ENCODE peak calls at places on chromosomes 6 and 20, in eight cellular contexts. One of them, this sample, is unnamed.

GRCh38 chr6:44388876-44389275 is 1.4 kb downstream of the CDC5L start:
- DNase-seq in AG10803: no peak
- DNase-seq in globus pallidus: no peak
- DNase-seq in left cardiac atrium: no peak
- DNase-seq in NCI-H1105 treated with DMSO at 0.1 percent for 48 hours: no peak
- DNase-seq in stimulated activated CD4-positive, alpha-beta T cell treated with anti-CD3 and anti-CD28 coated beads, Interleukin-12 subunit alpha, Interleukin-12 subunit beta, amount 100 ng/mL, for 48 hours: no peak
- DNase-seq in nucleus accumbens: no peak
- DNase-seq in activated CD4-positive, CD25-positive, alpha-beta regulatory T cell treated with anti-CD3 and anti-CD28 coated beads, Interleukin-2, amount 50 U/mL, for 72 hours: no peak
- DNase-seq in this sample: no peak

GRCh38 chr6:38603492-38603891 is 36.2 kb downstream of the BTBD9 start:
- DNase-seq in AG10803: no peak
- DNase-seq in stimulated activated CD4-positive, alpha-beta T cell treated with anti-CD3 and anti-CD28 coated beads, Interleukin-12 subunit alpha, Interleukin-12 subunit beta, amount 100 ng/mL, for 48 hours: no peak
- DNase-seq in globus pallidus: no peak
- DNase-seq in nucleus accumbens: no peak
- DNase-seq in activated CD4-positive, CD25-positive, alpha-beta regulatory T cell treated with anti-CD3 and anti-CD28 coated beads, Interleukin-2, amount 50 U/mL, for 72 hours: no peak
- DNase-seq in NCI-H1105 treated with DMSO at 0.1 percent for 48 hours: no peak
- DNase-seq in left cardiac atrium: no peak
- DNase-seq in this sample: no peak

GRCh38 chr6:25652007-25652515 is at the start of gene SCGN:
- DNase-seq in globus pallidus: peak; percentile 2
- DNase-seq in NCI-H1105 treated with DMSO at 0.1 percent for 48 hours: peak; percentile 57
- DNase-seq in activated CD4-positive, CD25-positive, alpha-beta regulatory T cell treated with anti-CD3 and anti-CD28 coated beads, Interleukin-2, amount 50 U/mL, for 72 hours: peak; percentile 33
- DNase-seq in stimulated activated CD4-positive, alpha-beta T cell treated with anti-CD3 and anti-CD28 coated beads, Interleukin-12 subunit alpha, Interleukin-12 subunit beta, amount 100 ng/mL, for 48 hours: peak; percentile 8
- DNase-seq in left cardiac atrium: peak; percentile 80
- DNase-seq in nucleus accumbens: no peak
- DNase-seq in AG10803: peak; percentile 49
- DNase-seq in this sample: peak; percentile 1

GRCh38 chr20:18738055-18738454 is 75.5 kb upstream of the SCP2D1 start:
- DNase-seq in NCI-H1105 treated with DMSO at 0.1 percent for 48 hours: no peak
- DNase-seq in activated CD4-positive, CD25-positive, alpha-beta regulatory T cell treated with anti-CD3 and anti-CD28 coated beads, Interleukin-2, amount 50 U/mL, for 72 hours: no peak
- DNase-seq in left cardiac atrium: no peak
- DNase-seq in nucleus accumbens: no peak
- DNase-seq in globus pallidus: no peak
- DNase-seq in stimulated activated CD4-positive, alpha-beta T cell treated with anti-CD3 and anti-CD28 coated beads, Interleukin-12 subunit alpha, Interleukin-12 subunit beta, amount 100 ng/mL, for 48 hours: no peak
- DNase-seq in AG10803: peak; percentile 65
- DNase-seq in this sample: no peak

GRCh38 chr20:38231786-38232130 is 28.8 kb downstream of the KIAA1755 start:
- DNase-seq in nucleus accumbens: no peak
- DNase-seq in NCI-H1105 treated with DMSO at 0.1 percent for 48 hours: no peak
- DNase-seq in activated CD4-positive, CD25-positive, alpha-beta regulatory T cell treated with anti-CD3 and anti-CD28 coated beads, Interleukin-2, amount 50 U/mL, for 72 hours: no peak
- DNase-seq in left cardiac atrium: peak; percentile 68
- DNase-seq in stimulated activated CD4-positive, alpha-beta T cell treated with anti-CD3 and anti-CD28 coated beads, Interleukin-12 subunit alpha, Interleukin-12 subunit beta, amount 100 ng/mL, for 48 hours: no peak
- DNase-seq in AG10803: peak; percentile 51
- DNase-seq in globus pallidus: no peak
- DNase-seq in this sample: no peak

GRCh38 chr20:48215536-48215935 is 430.3 kb upstream of the SULF2 start:
- DNase-seq in AG10803: no peak
- DNase-seq in left cardiac atrium: no peak
- DNase-seq in globus pallidus: no peak
- DNase-seq in activated CD4-positive, CD25-positive, alpha-beta regulatory T cell treated with anti-CD3 and anti-CD28 coated beads, Interleukin-2, amount 50 U/mL, for 72 hours: no peak
- DNase-seq in nucleus accumbens: no peak
- DNase-seq in stimulated activated CD4-positive, alpha-beta T cell treated with anti-CD3 and anti-CD28 coated beads, Interleukin-12 subunit alpha, Interleukin-12 subunit beta, amount 100 ng/mL, for 48 hours: no peak
- DNase-seq in NCI-H1105 treated with DMSO at 0.1 percent for 48 hours: no peak
- DNase-seq in this sample: no peak

GRCh38 chr20:24425523-24425922 is 43.9 kb upstream of the SYNDIG1 start:
- DNase-seq in stimulated activated CD4-positive, alpha-beta T cell treated with anti-CD3 and anti-CD28 coated beads, Interleukin-12 subunit alpha, Interleukin-12 subunit beta, amount 100 ng/mL, for 48 hours: no peak
- DNase-seq in NCI-H1105 treated with DMSO at 0.1 percent for 48 hours: no peak
- DNase-seq in globus pallidus: no peak
- DNase-seq in AG10803: no peak
- DNase-seq in activated CD4-positive, CD25-positive, alpha-beta regulatory T cell treated with anti-CD3 and anti-CD28 coated beads, Interleukin-2, amount 50 U/mL, for 72 hours: no peak
- DNase-seq in left cardiac atrium: no peak
- DNase-seq in nucleus accumbens: no peak
- DNase-seq in this sample: no peak

GRCh38 chr6:156421933-156422332 is 355.2 kb upstream of the ARID1B start:
- DNase-seq in globus pallidus: no peak
- DNase-seq in left cardiac atrium: no peak
- DNase-seq in AG10803: no peak
- DNase-seq in stimulated activated CD4-positive, alpha-beta T cell treated with anti-CD3 and anti-CD28 coated beads, Interleukin-12 subunit alpha, Interleukin-12 subunit beta, amount 100 ng/mL, for 48 hours: no peak
- DNase-seq in activated CD4-positive, CD25-positive, alpha-beta regulatory T cell treated with anti-CD3 and anti-CD28 coated beads, Interleukin-2, amount 50 U/mL, for 72 hours: no peak
- DNase-seq in nucleus accumbens: no peak
- DNase-seq in NCI-H1105 treated with DMSO at 0.1 percent for 48 hours: no peak
- DNase-seq in this sample: no peak

GRCh38 chr6:133610271-133610840 is 278.6 kb upstream of the TCF21 start:
- DNase-seq in nucleus accumbens: no peak
- DNase-seq in AG10803: peak; percentile 30
- DNase-seq in stimulated activated CD4-positive, alpha-beta T cell treated with anti-CD3 and anti-CD28 coated beads, Interleukin-12 subunit alpha, Interleukin-12 subunit beta, amount 100 ng/mL, for 48 hours: no peak
- DNase-seq in NCI-H1105 treated with DMSO at 0.1 percent for 48 hours: no peak
- DNase-seq in globus pallidus: no peak
- DNase-seq in activated CD4-positive, CD25-positive, alpha-beta regulatory T cell treated with anti-CD3 and anti-CD28 coated beads, Interleukin-2, amount 50 U/mL, for 72 hours: no peak
- DNase-seq in left cardiac atrium: no peak
- DNase-seq in this sample: no peak

GRCh38 chr20:33285861-33286495 is 3.0 kb downstream of the BPIFB1 start:
- DNase-seq in stimulated activated CD4-positive, alpha-beta T cell treated with anti-CD3 and anti-CD28 coated beads, Interleukin-12 subunit alpha, Interleukin-12 subunit beta, amount 100 ng/mL, for 48 hours: no peak
- DNase-seq in globus pallidus: no peak
- DNase-seq in AG10803: no peak
- DNase-seq in NCI-H1105 treated with DMSO at 0.1 percent for 48 hours: no peak
- DNase-seq in activated CD4-positive, CD25-positive, alpha-beta regulatory T cell treated with anti-CD3 and anti-CD28 coated beads, Interleukin-2, amount 50 U/mL, for 72 hours: no peak
- DNase-seq in left cardiac atrium: no peak
- DNase-seq in nucleus accumbens: no peak
- DNase-seq in this sample: no peak

GRCh38 chr6:134642217-134642616 is 307.7 kb downstream of the ALDH8A1 start:
- DNase-seq in activated CD4-positive, CD25-positive, alpha-beta regulatory T cell treated with anti-CD3 and anti-CD28 coated beads, Interleukin-2, amount 50 U/mL, for 72 hours: no peak
- DNase-seq in nucleus accumbens: no peak
- DNase-seq in stimulated activated CD4-positive, alpha-beta T cell treated with anti-CD3 and anti-CD28 coated beads, Interleukin-12 subunit alpha, Interleukin-12 subunit beta, amount 100 ng/mL, for 48 hours: no peak
- DNase-seq in globus pallidus: no peak
- DNase-seq in AG10803: peak; percentile 76
- DNase-seq in left cardiac atrium: no peak
- DNase-seq in NCI-H1105 treated with DMSO at 0.1 percent for 48 hours: no peak
- DNase-seq in this sample: no peak

GRCh38 chr6:160462551-160463109 is 114.5 kb downstream of the SLC22A3 start:
- DNase-seq in stimulated activated CD4-positive, alpha-beta T cell treated with anti-CD3 and anti-CD28 coated beads, Interleukin-12 subunit alpha, Interleukin-12 subunit beta, amount 100 ng/mL, for 48 hours: peak; percentile 16
- DNase-seq in activated CD4-positive, CD25-positive, alpha-beta regulatory T cell treated with anti-CD3 and anti-CD28 coated beads, Interleukin-2, amount 50 U/mL, for 72 hours: peak; percentile 38
- DNase-seq in globus pallidus: no peak
- DNase-seq in NCI-H1105 treated with DMSO at 0.1 percent for 48 hours: no peak
- DNase-seq in nucleus accumbens: no peak
- DNase-seq in left cardiac atrium: no peak
- DNase-seq in AG10803: peak; percentile 92
- DNase-seq in this sample: peak; percentile 26

GRCh38 chr6:161414180-161414579 is 140.3 kb upstream of the AGPAT4 start:
- DNase-seq in left cardiac atrium: no peak
- DNase-seq in NCI-H1105 treated with DMSO at 0.1 percent for 48 hours: no peak
- DNase-seq in stimulated activated CD4-positive, alpha-beta T cell treated with anti-CD3 and anti-CD28 coated beads, Interleukin-12 subunit alpha, Interleukin-12 subunit beta, amount 100 ng/mL, for 48 hours: no peak
- DNase-seq in activated CD4-positive, CD25-positive, alpha-beta regulatory T cell treated with anti-CD3 and anti-CD28 coated beads, Interleukin-2, amount 50 U/mL, for 72 hours: no peak
- DNase-seq in globus pallidus: no peak
- DNase-seq in AG10803: no peak
- DNase-seq in nucleus accumbens: no peak
- DNase-seq in this sample: no peak

GRCh38 chr6:26016326-26017275 is 54.0 kb downstream of the TRIM38 start:
- DNase-seq in NCI-H1105 treated with DMSO at 0.1 percent for 48 hours: no peak
- DNase-seq in stimulated activated CD4-positive, alpha-beta T cell treated with anti-CD3 and anti-CD28 coated beads, Interleukin-12 subunit alpha, Interleukin-12 subunit beta, amount 100 ng/mL, for 48 hours: no peak
- DNase-seq in left cardiac atrium: peak; percentile 58
- DNase-seq in nucleus accumbens: no peak
- DNase-seq in globus pallidus: no peak
- DNase-seq in AG10803: no peak
- DNase-seq in activated CD4-positive, CD25-positive, alpha-beta regulatory T cell treated with anti-CD3 and anti-CD28 coated beads, Interleukin-2, amount 50 U/mL, for 72 hours: no peak
- DNase-seq in this sample: no peak